ENCODE peak calls at places on chromosomes 3 and 15, in seven cellular contexts. One of them, this sample, is unnamed. For H3K9me3 and H3K4me1, the result is how much of the 10 kb centered on the place peaks cover.

GRCh38 chr15:97084650-97085049 is 754.1 kb downstream of the NR2F2 start:
- DNase-seq in fibroblast of lung: peak
- DNase-seq in cardiac muscle cell: peak
- DNase-seq in H9: no peak
- DNase-seq in neural progenitor cell: no peak
- DNase-seq in tibial nerve: no peak
- DNase-seq in heart right ventricle: no peak
- DNase-seq in this sample: no peak

GRCh38 chr3:146625117-146625775 is 20.1 kb upstream of the PLSCR5 start:
- DNase-seq in tibial nerve: no peak
- DNase-seq in fibroblast of lung: peak
- DNase-seq in neural progenitor cell: no peak
- DNase-seq in H9: no peak
- DNase-seq in cardiac muscle cell: peak
- DNase-seq in heart right ventricle: no peak
- DNase-seq in this sample: no peak

GRCh38 chr15:100738614-100739013 is 136.2 kb downstream of the ASB7 start:
- DNase-seq in neural progenitor cell: no peak
- DNase-seq in heart right ventricle: no peak
- DNase-seq in cardiac muscle cell: no peak
- DNase-seq in fibroblast of lung: no peak
- DNase-seq in H9: no peak
- DNase-seq in tibial nerve: no peak
- DNase-seq in this sample: no peak

GRCh38 chr15:66101715-66102395 is 151.7 kb downstream of the MEGF11 start:
- DNase-seq in neural progenitor cell: peak
- DNase-seq in fibroblast of lung: no peak
- DNase-seq in tibial nerve: no peak
- DNase-seq in H9: no peak
- DNase-seq in cardiac muscle cell: no peak
- DNase-seq in heart right ventricle: no peak
- DNase-seq in this sample: peak

GRCh38 chr3:37026851-37027250 is 33.5 kb downstream of the MLH1 start:
- DNase-seq in tibial nerve: no peak
- DNase-seq in heart right ventricle: no peak
- DNase-seq in cardiac muscle cell: no peak
- DNase-seq in neural progenitor cell: no peak
- DNase-seq in H9: no peak
- DNase-seq in fibroblast of lung: no peak
- DNase-seq in this sample: no peak

GRCh38 chr15:66369773-66370651 is 13.5 kb upstream of the TIPIN start:
- DNase-seq in cardiac muscle cell: peak
- DNase-seq in heart right ventricle: no peak
- DNase-seq in H9: no peak
- DNase-seq in tibial nerve: no peak
- DNase-seq in neural progenitor cell: no peak
- DNase-seq in fibroblast of lung: peak
- DNase-seq in this sample: no peak

GRCh38 chr15:40770147-40770721 is 454 bp downstream of the C15orf62 start:
- DNase-seq in tibial nerve: no peak
- DNase-seq in neural progenitor cell: no peak
- DNase-seq in heart right ventricle: no peak
- DNase-seq in H9: no peak
- DNase-seq in cardiac muscle cell: no peak
- DNase-seq in fibroblast of lung: no peak
- DNase-seq in this sample: no peak

GRCh38 chr15:25675396-25675795 is 187.7 kb downstream of the ATP10A start:
- DNase-seq in cardiac muscle cell: no peak
- DNase-seq in tibial nerve: no peak
- DNase-seq in H9: no peak
- DNase-seq in fibroblast of lung: no peak
- DNase-seq in heart right ventricle: no peak
- DNase-seq in neural progenitor cell: no peak
- DNase-seq in this sample: no peak

GRCh38 chr3:126118591-126118990 is 34.7 kb upstream of the SLC41A3 start:
- DNase-seq in tibial nerve: no peak
- DNase-seq in H9: peak
- DNase-seq in heart right ventricle: no peak
- DNase-seq in neural progenitor cell: no peak
- DNase-seq in fibroblast of lung: no peak
- DNase-seq in cardiac muscle cell: no peak
- DNase-seq in this sample: peak

GRCh38 chr3:12158387-12159226 is at the start of gene TIMP4:
- DNase-seq in H9: peak
- DNase-seq in neural progenitor cell: peak
- DNase-seq in tibial nerve: peak
- DNase-seq in cardiac muscle cell: peak
- DNase-seq in fibroblast of lung: peak
- DNase-seq in heart right ventricle: peak
- DNase-seq in this sample: peak

GRCh38 chr15:34039180-34039486 is at the start of gene AVEN:
- DNase-seq in neural progenitor cell: no peak
- DNase-seq in cardiac muscle cell: no peak
- DNase-seq in heart right ventricle: no peak
- DNase-seq in H9: no peak
- DNase-seq in tibial nerve: no peak
- DNase-seq in fibroblast of lung: no peak
- DNase-seq in this sample: no peak

GRCh38 chr3:185316740-185317407 is 46.1 kb upstream of the MAP3K13 start:
- DNase-seq in neural progenitor cell: no peak
- DNase-seq in tibial nerve: no peak
- DNase-seq in cardiac muscle cell: peak
- DNase-seq in H9: no peak
- DNase-seq in fibroblast of lung: peak
- DNase-seq in heart right ventricle: no peak
- DNase-seq in this sample: no peak

GRCh38 chr15:60582370-60583036 is 103.6 kb upstream of the ICE2 start:
- DNase-seq in tibial nerve: no peak
- DNase-seq in cardiac muscle cell: peak
- DNase-seq in fibroblast of lung: no peak
- DNase-seq in heart right ventricle: no peak
- DNase-seq in H9: no peak
- DNase-seq in neural progenitor cell: no peak
- DNase-seq in this sample: no peak

GRCh38 chr3:45664558-45664957 is 24.6 kb upstream of the SACM1L start:
- DNase-seq in neural progenitor cell: no peak
- DNase-seq in heart right ventricle: no peak
- DNase-seq in H9: no peak
- DNase-seq in tibial nerve: no peak
- DNase-seq in fibroblast of lung: no peak
- DNase-seq in cardiac muscle cell: no peak
- DNase-seq in this sample: no peak

GRCh38 chr15:35671981-35672380 is 126.0 kb upstream of the DPH6 start:
- DNase-seq in fibroblast of lung: no peak
- DNase-seq in H9: no peak
- DNase-seq in neural progenitor cell: no peak
- DNase-seq in cardiac muscle cell: no peak
- DNase-seq in tibial nerve: no peak
- DNase-seq in heart right ventricle: no peak
- DNase-seq in this sample: no peak

GRCh38 chr3:14431928-14432834 is 29.8 kb downstream of the SLC6A6 start:
- DNase-seq in cardiac muscle cell: peak
- DNase-seq in tibial nerve: peak
- DNase-seq in heart right ventricle: peak
- DNase-seq in fibroblast of lung: peak
- DNase-seq in H9: peak
- DNase-seq in neural progenitor cell: no peak
- DNase-seq in this sample: peak

GRCh38 chr15:93524432-93524831 is 435.4 kb upstream of the RGMA start:
- DNase-seq in heart right ventricle: no peak
- DNase-seq in neural progenitor cell: no peak
- DNase-seq in H9: no peak
- DNase-seq in cardiac muscle cell: no peak
- DNase-seq in tibial nerve: no peak
- DNase-seq in fibroblast of lung: no peak
- DNase-seq in this sample: no peak

GRCh38 chr3:62597481-62597880 is 224.1 kb upstream of the FEZF2 start:
- DNase-seq in H9: no peak
- DNase-seq in neural progenitor cell: no peak
- DNase-seq in fibroblast of lung: peak
- DNase-seq in cardiac muscle cell: no peak
- DNase-seq in heart right ventricle: no peak
- DNase-seq in tibial nerve: no peak
- DNase-seq in this sample: no peak

GRCh38 chr15:45372032-45372995 is 6.0 kb downstream of the GATM start:
- DNase-seq in fibroblast of lung: no peak
- DNase-seq in neural progenitor cell: no peak
- DNase-seq in cardiac muscle cell: no peak
- DNase-seq in heart right ventricle: no peak
- DNase-seq in H9: no peak
- DNase-seq in tibial nerve: no peak
- DNase-seq in this sample: no peak

GRCh38 chr3:71926242-71926560 is 141.3 kb upstream of the PROK2 start:
- DNase-seq in fibroblast of lung: peak
- DNase-seq in H9: peak
- DNase-seq in cardiac muscle cell: peak
- DNase-seq in tibial nerve: no peak
- DNase-seq in neural progenitor cell: peak
- DNase-seq in heart right ventricle: no peak
- DNase-seq in this sample: no peak

GRCh38 chr3:69791919-69792399 is 52.7 kb downstream of the MITF start:
- DNase-seq in heart right ventricle: no peak
- DNase-seq in H9: no peak
- DNase-seq in tibial nerve: no peak
- DNase-seq in cardiac muscle cell: peak
- DNase-seq in neural progenitor cell: no peak
- DNase-seq in fibroblast of lung: peak
- DNase-seq in this sample: no peak

GRCh38 chr15:53962646-53963561 is 15.3 kb upstream of the UNC13C start:
- DNase-seq in heart right ventricle: peak
- DNase-seq in H9: peak
- DNase-seq in neural progenitor cell: peak
- DNase-seq in tibial nerve: no peak
- DNase-seq in cardiac muscle cell: peak
- DNase-seq in fibroblast of lung: peak
- DNase-seq in this sample: peak

GRCh38 chr3:188262913-188263683 is 109.1 kb downstream of the LPP start:
- DNase-seq in heart right ventricle: peak
- DNase-seq in cardiac muscle cell: peak
- DNase-seq in neural progenitor cell: no peak
- DNase-seq in fibroblast of lung: peak
- DNase-seq in H9: no peak
- DNase-seq in tibial nerve: no peak
- DNase-seq in this sample: peak
- H3K27ac ChIP-seq in heart right ventricle: peak
- H3K27ac ChIP-seq in cardiac muscle cell: peak
- H3K27ac ChIP-seq in neural progenitor cell: no peak
- H3K27ac ChIP-seq in fibroblast of lung: peak
- H3K27ac ChIP-seq in H9: no peak
- H3K27ac ChIP-seq in tibial nerve: peak
- H3K27ac ChIP-seq in this sample: peak

DNA sequence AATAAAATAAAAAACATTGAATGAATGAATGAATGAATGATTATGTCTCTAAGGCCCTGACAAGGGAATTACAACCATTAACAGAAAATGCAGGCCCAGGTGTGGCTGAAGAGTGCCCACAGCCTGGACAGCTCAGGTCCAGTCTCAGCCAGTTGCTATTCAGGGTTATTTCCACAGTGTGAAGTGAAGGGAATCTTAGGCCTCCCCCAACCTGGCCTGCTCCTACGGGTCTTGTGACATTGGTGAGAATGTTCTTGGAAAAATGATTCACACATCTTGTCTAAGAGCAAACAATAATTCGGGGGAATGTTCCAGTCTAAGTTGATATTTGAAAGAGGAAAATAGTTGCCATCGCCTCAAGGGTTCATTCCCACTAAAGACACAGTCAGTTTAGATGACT is 37.0 kb downstream of the MINDY4B start:
- DNase-seq in neural progenitor cell: no peak
- DNase-seq in heart right ventricle: no peak
- DNase-seq in tibial nerve: no peak
- DNase-seq in cardiac muscle cell: peak
- DNase-seq in fibroblast of lung: no peak
- DNase-seq in H9: no peak
- DNase-seq in this sample: no peak
- H3K9me3 ChIP-seq in neural progenitor cell: under half
- H3K9me3 ChIP-seq in heart right ventricle: under half
- H3K9me3 ChIP-seq in tibial nerve: under half
- H3K9me3 ChIP-seq in cardiac muscle cell: under half
- H3K9me3 ChIP-seq in fibroblast of lung: under half
- H3K9me3 ChIP-seq in H9: under half
- H3K9me3 ChIP-seq in this sample: under half

GRCh38 chr3:187737401-187738088 is 7.7 kb downstream of the BCL6 start:
- DNase-seq in heart right ventricle: peak
- DNase-seq in H9: peak
- DNase-seq in neural progenitor cell: peak
- DNase-seq in cardiac muscle cell: peak
- DNase-seq in tibial nerve: peak
- DNase-seq in fibroblast of lung: peak
- DNase-seq in this sample: peak

GRCh38 chr3:187736418-187736871 is 8.8 kb downstream of the BCL6 start:
- DNase-seq in tibial nerve: no peak
- DNase-seq in H9: no peak
- DNase-seq in fibroblast of lung: peak
- DNase-seq in heart right ventricle: peak
- DNase-seq in cardiac muscle cell: peak
- DNase-seq in neural progenitor cell: no peak
- DNase-seq in this sample: no peak

GRCh38 chr3:187735383-187735782 is 9.9 kb downstream of the BCL6 start:
- DNase-seq in H9: no peak
- DNase-seq in heart right ventricle: no peak
- DNase-seq in fibroblast of lung: no peak
- DNase-seq in neural progenitor cell: no peak
- DNase-seq in tibial nerve: no peak
- DNase-seq in cardiac muscle cell: no peak
- DNase-seq in this sample: no peak

GRCh38 chr3:187734841-187735240 is 10.4 kb downstream of the BCL6 start:
- DNase-seq in cardiac muscle cell: peak
- DNase-seq in fibroblast of lung: peak
- DNase-seq in tibial nerve: no peak
- DNase-seq in heart right ventricle: no peak
- DNase-seq in H9: no peak
- DNase-seq in neural progenitor cell: no peak
- DNase-seq in this sample: no peak

GRCh38 chr3:187735837-187736236 is 9.4 kb downstream of the BCL6 start:
- DNase-seq in cardiac muscle cell: peak
- DNase-seq in fibroblast of lung: peak
- DNase-seq in H9: no peak
- DNase-seq in heart right ventricle: no peak
- DNase-seq in neural progenitor cell: no peak
- DNase-seq in tibial nerve: no peak
- DNase-seq in this sample: no peak
- H3K4me1 ChIP-seq in cardiac muscle cell: under half
- H3K4me1 ChIP-seq in fibroblast of lung: under half
- H3K4me1 ChIP-seq in H9: under half
- H3K4me1 ChIP-seq in heart right ventricle: half or more
- H3K4me1 ChIP-seq in neural progenitor cell: under half
- H3K4me1 ChIP-seq in tibial nerve: under half
- H3K4me1 ChIP-seq in this sample: under half

GRCh38 chr3:51173518-51174271 is 211.4 kb upstream of the MANF start:
- DNase-seq in heart right ventricle: no peak
- DNase-seq in H9: no peak
- DNase-seq in cardiac muscle cell: no peak
- DNase-seq in tibial nerve: no peak
- DNase-seq in fibroblast of lung: no peak
- DNase-seq in neural progenitor cell: no peak
- DNase-seq in this sample: no peak

DNA sequence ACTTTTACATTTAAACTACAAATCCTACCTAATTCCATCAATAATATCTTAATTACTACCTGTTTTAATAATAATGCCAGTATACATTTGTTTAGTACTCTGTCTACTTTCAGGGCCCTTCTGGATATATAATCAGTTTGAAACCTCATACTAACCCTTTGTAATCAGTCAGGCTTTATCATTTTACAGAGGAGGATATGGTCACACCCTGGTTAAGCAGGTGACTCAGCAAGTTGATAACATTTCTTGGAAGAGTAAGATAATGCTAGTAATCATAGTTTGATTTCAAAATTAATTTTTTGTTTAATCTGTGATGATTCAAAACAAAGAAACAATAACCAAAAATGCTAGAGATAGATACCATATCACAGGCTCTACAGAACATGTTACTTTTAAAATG is 208.2 kb upstream of the MANF start:
- DNase-seq in tibial nerve: no peak
- DNase-seq in fibroblast of lung: no peak
- DNase-seq in cardiac muscle cell: no peak
- DNase-seq in neural progenitor cell: no peak
- DNase-seq in H9: no peak
- DNase-seq in heart right ventricle: no peak
- DNase-seq in this sample: no peak
- H3K27ac ChIP-seq in tibial nerve: no peak
- H3K27ac ChIP-seq in fibroblast of lung: no peak
- H3K27ac ChIP-seq in cardiac muscle cell: no peak
- H3K27ac ChIP-seq in neural progenitor cell: no peak
- H3K27ac ChIP-seq in H9: no peak
- H3K27ac ChIP-seq in heart right ventricle: no peak
- H3K27ac ChIP-seq in this sample: no peak

This sample was measured in aorta.